ENCODE peak calls at places on chromosomes 7 and 10, in ten cellular contexts. One of them, this sample, is unnamed.

GRCh38 chr10:101961591-101962498 is 94.1 kb downstream of the ARMH3 start:
- DNase-seq in GM18507: no peak
- DNase-seq in GDM1: no peak
- DNase-seq in NCI-H774: no peak
- DNase-seq in T-helper 1 cell: no peak
- DNase-seq in body of pancreas: peak
- DNase-seq in activated T-cell treated with anti-CD3 and anti-CD28 coated beads for 1 hour: no peak
- DNase-seq in COR-L47: no peak
- DNase-seq in NCI-H2171 treated with DMSO at 0.1 percent for 48 hours: no peak
- DNase-seq in lung: peak
- DNase-seq in this sample: no peak

GRCh38 chr10:27481486-27481885 is 22.6 kb upstream of the RAB18 start:
- DNase-seq in GM18507: no peak
- DNase-seq in GDM1: no peak
- DNase-seq in NCI-H774: no peak
- DNase-seq in T-helper 1 cell: no peak
- DNase-seq in body of pancreas: no peak
- DNase-seq in activated T-cell treated with anti-CD3 and anti-CD28 coated beads for 1 hour: no peak
- DNase-seq in COR-L47: no peak
- DNase-seq in NCI-H2171 treated with DMSO at 0.1 percent for 48 hours: no peak
- DNase-seq in lung: no peak
- DNase-seq in this sample: no peak

GRCh38 chr10:67669978-67670377 is 26.0 kb downstream of the CTNNA3 start:
- DNase-seq in GM18507: no peak
- DNase-seq in GDM1: no peak
- DNase-seq in NCI-H774: no peak
- DNase-seq in T-helper 1 cell: no peak
- DNase-seq in body of pancreas: no peak
- DNase-seq in activated T-cell treated with anti-CD3 and anti-CD28 coated beads for 1 hour: no peak
- DNase-seq in COR-L47: no peak
- DNase-seq in NCI-H2171 treated with DMSO at 0.1 percent for 48 hours: no peak
- DNase-seq in lung: no peak
- DNase-seq in this sample: no peak

GRCh38 chr10:114758331-114758730 is 63.2 kb upstream of the FHIP2A start:
- DNase-seq in GM18507: no peak
- DNase-seq in GDM1: no peak
- DNase-seq in NCI-H774: no peak
- DNase-seq in T-helper 1 cell: no peak
- DNase-seq in body of pancreas: no peak
- DNase-seq in activated T-cell treated with anti-CD3 and anti-CD28 coated beads for 1 hour: no peak
- DNase-seq in COR-L47: no peak
- DNase-seq in NCI-H2171 treated with DMSO at 0.1 percent for 48 hours: no peak
- DNase-seq in lung: no peak
- DNase-seq in this sample: no peak

GRCh38 chr10:76205361-76205760 is 773.9 kb downstream of the LRMDA start:
- DNase-seq in GM18507: no peak
- DNase-seq in GDM1: no peak
- DNase-seq in NCI-H774: no peak
- DNase-seq in T-helper 1 cell: no peak
- DNase-seq in body of pancreas: no peak
- DNase-seq in activated T-cell treated with anti-CD3 and anti-CD28 coated beads for 1 hour: no peak
- DNase-seq in COR-L47: no peak
- DNase-seq in NCI-H2171 treated with DMSO at 0.1 percent for 48 hours: no peak
- DNase-seq in lung: no peak
- DNase-seq in this sample: no peak

GRCh38 chr10:131013281-131013680 is 298.2 kb downstream of the TCERG1L start:
- DNase-seq in GM18507: no peak
- DNase-seq in GDM1: no peak
- DNase-seq in NCI-H774: no peak
- DNase-seq in T-helper 1 cell: no peak
- DNase-seq in body of pancreas: no peak
- DNase-seq in activated T-cell treated with anti-CD3 and anti-CD28 coated beads for 1 hour: no peak
- DNase-seq in COR-L47: no peak
- DNase-seq in NCI-H2171 treated with DMSO at 0.1 percent for 48 hours: peak
- DNase-seq in lung: no peak
- DNase-seq in this sample: no peak

GRCh38 chr10:28925154-28925663 is 247.9 kb downstream of the BAMBI start:
- DNase-seq in GM18507: no peak
- DNase-seq in GDM1: no peak
- DNase-seq in NCI-H774: no peak
- DNase-seq in T-helper 1 cell: no peak
- DNase-seq in body of pancreas: no peak
- DNase-seq in activated T-cell treated with anti-CD3 and anti-CD28 coated beads for 1 hour: no peak
- DNase-seq in COR-L47: no peak
- DNase-seq in NCI-H2171 treated with DMSO at 0.1 percent for 48 hours: no peak
- DNase-seq in lung: no peak
- DNase-seq in this sample: no peak

GRCh38 chr7:132836746-132837145 is 245.1 kb downstream of the CHCHD3 start:
- DNase-seq in GM18507: no peak
- DNase-seq in GDM1: no peak
- DNase-seq in NCI-H774: no peak
- DNase-seq in T-helper 1 cell: no peak
- DNase-seq in body of pancreas: no peak
- DNase-seq in activated T-cell treated with anti-CD3 and anti-CD28 coated beads for 1 hour: no peak
- DNase-seq in COR-L47: no peak
- DNase-seq in NCI-H2171 treated with DMSO at 0.1 percent for 48 hours: no peak
- DNase-seq in lung: no peak
- DNase-seq in this sample: no peak

GRCh38 chr10:31602541-31603244 is 283.7 kb downstream of the ZEB1 start:
- DNase-seq in GM18507: no peak
- DNase-seq in GDM1: no peak
- DNase-seq in NCI-H774: peak
- DNase-seq in T-helper 1 cell: no peak
- DNase-seq in body of pancreas: peak
- DNase-seq in activated T-cell treated with anti-CD3 and anti-CD28 coated beads for 1 hour: no peak
- DNase-seq in COR-L47: peak
- DNase-seq in NCI-H2171 treated with DMSO at 0.1 percent for 48 hours: peak
- DNase-seq in lung: peak
- DNase-seq in this sample: no peak

GRCh38 chr10:60270426-60270825 is 119.2 kb downstream of the ANK3 start:
- DNase-seq in GM18507: no peak
- DNase-seq in GDM1: no peak
- DNase-seq in NCI-H774: no peak
- DNase-seq in T-helper 1 cell: no peak
- DNase-seq in body of pancreas: no peak
- DNase-seq in activated T-cell treated with anti-CD3 and anti-CD28 coated beads for 1 hour: no peak
- DNase-seq in COR-L47: no peak
- DNase-seq in NCI-H2171 treated with DMSO at 0.1 percent for 48 hours: no peak
- DNase-seq in lung: no peak
- DNase-seq in this sample: no peak

This sample was measured in HL-60.